ENCODE peak calls at places on chromosomes 11 and 22, in six cellular contexts. H is cardiac fibroblast, N is cardiac muscle cell, S is neural progenitor cell, J is RWPE1, F is SK-N-SH. R is an unnamed sample.

GRCh38 chr11:71304491-71304890 is 52.1 kb upstream of the SHANK2 start:
- DNase-seq in H (no peak), N (no peak), S (no peak), J (no peak), F (no peak), R (no peak)

GRCh38 chr11:789951-790350 is at the start of gene CEND1:
- DNase-seq in H (peak), N (no peak), S (peak), J (no peak), F (peak), R (no peak)

GRCh38 chr11:111935331-111936044 is 1.7 kb upstream of the DIXDC1 start:
- DNase-seq in H (peak), N (no peak), S (no peak), J (no peak), F (no peak), R (no peak)

GRCh38 chr11:74004694-74005615 is 3.9 kb downstream of the UCP3 start:
- DNase-seq in H (no peak), N (no peak), S (no peak), J (no peak), F (no peak), R (no peak)

GRCh38 chr11:94623120-94623735 is 56.1 kb downstream of the PIWIL4 start:
- DNase-seq in H (peak), N (peak), S (peak), J (peak), F (peak), R (peak)

GRCh38 chr11:128549256-128549944 is 38.0 kb downstream of the ETS1 start:
- DNase-seq in H (peak), N (no peak), S (no peak), J (no peak), F (no peak), R (no peak)

GRCh38 chr22:41998361-41999261 is at the start of gene WBP2NL:
- DNase-seq in H (peak), N (no peak), S (no peak), J (peak), F (peak), R (peak)

GRCh38 chr11:12483604-12484003 is 106.2 kb downstream of the PARVA start:
- DNase-seq in H (no peak), N (no peak), S (no peak), J (no peak), F (no peak), R (no peak)

GRCh38 chr22:19610518-19611253 is 86.5 kb upstream of the CLDN5 start:
- DNase-seq in H (no peak), N (no peak), S (no peak), J (no peak), F (no peak), R (no peak)

GRCh38 chr11:123351375-123351774 is 78.7 kb upstream of the GRAMD1B start:
- DNase-seq in H (peak), N (no peak), S (peak), J (no peak), F (peak), R (no peak)

GRCh38 chr11:832529-833113 is at the start of gene CD151:
- DNase-seq in H (peak), N (peak), S (peak), J (no peak), F (peak), R (no peak)

GRCh38 chr22:37636186-37636948 is 3.1 kb upstream of the SH3BP1 start:
- DNase-seq in H (peak), N (no peak), S (no peak), J (no peak), F (no peak), R (peak)

GRCh38 chr11:36311926-36312592 is 16.0 kb downstream of the PRR5L start:
- DNase-seq in H (no peak), N (no peak), S (no peak), J (no peak), F (no peak), R (no peak)

GRCh38 chr22:19429950-19430889 is 1.3 kb downstream of the HIRA start:
- DNase-seq in H (peak), N (peak), S (peak), J (peak), F (peak), R (peak)

GRCh38 chr11:86442420-86442819 is 67.7 kb downstream of the CCDC81 start:
- DNase-seq in H (no peak), N (no peak), S (no peak), J (no peak), F (no peak), R (no peak)

GRCh38 chr11:2837096-2837601 is 48.4 kb downstream of the CDKN1C start:
- DNase-seq in H (peak), N (peak), S (peak), J (peak), F (peak), R (no peak)

GRCh38 chr22:27790396-27791216 is 10.9 kb downstream of the MN1 start:
- DNase-seq in H (no peak), N (peak), S (peak), J (no peak), F (no peak), R (no peak)

GRCh38 chr22:27794244-27794643 is 7.3 kb downstream of the MN1 start:
- DNase-seq in H (no peak), N (peak), S (peak), J (no peak), F (no peak), R (no peak)

GRCh38 chr22:27795053-27795452 is 6.5 kb downstream of the MN1 start:
- DNase-seq in H (no peak), N (peak), S (peak), J (no peak), F (no peak), R (no peak)

GRCh38 chr22:27791494-27792241 is 9.9 kb downstream of the MN1 start:
- DNase-seq in H (no peak), N (no peak), S (no peak), J (no peak), F (no peak), R (no peak)

GRCh38 chr22:27792452-27793165 is 8.9 kb downstream of the MN1 start:
- DNase-seq in H (no peak), N (no peak), S (no peak), J (no peak), F (no peak), R (no peak)
- TF ChIP-seq CTCF in H (no peak), N (no peak), S (no peak), J (no peak), F (no peak), R (no peak)

DNA sequence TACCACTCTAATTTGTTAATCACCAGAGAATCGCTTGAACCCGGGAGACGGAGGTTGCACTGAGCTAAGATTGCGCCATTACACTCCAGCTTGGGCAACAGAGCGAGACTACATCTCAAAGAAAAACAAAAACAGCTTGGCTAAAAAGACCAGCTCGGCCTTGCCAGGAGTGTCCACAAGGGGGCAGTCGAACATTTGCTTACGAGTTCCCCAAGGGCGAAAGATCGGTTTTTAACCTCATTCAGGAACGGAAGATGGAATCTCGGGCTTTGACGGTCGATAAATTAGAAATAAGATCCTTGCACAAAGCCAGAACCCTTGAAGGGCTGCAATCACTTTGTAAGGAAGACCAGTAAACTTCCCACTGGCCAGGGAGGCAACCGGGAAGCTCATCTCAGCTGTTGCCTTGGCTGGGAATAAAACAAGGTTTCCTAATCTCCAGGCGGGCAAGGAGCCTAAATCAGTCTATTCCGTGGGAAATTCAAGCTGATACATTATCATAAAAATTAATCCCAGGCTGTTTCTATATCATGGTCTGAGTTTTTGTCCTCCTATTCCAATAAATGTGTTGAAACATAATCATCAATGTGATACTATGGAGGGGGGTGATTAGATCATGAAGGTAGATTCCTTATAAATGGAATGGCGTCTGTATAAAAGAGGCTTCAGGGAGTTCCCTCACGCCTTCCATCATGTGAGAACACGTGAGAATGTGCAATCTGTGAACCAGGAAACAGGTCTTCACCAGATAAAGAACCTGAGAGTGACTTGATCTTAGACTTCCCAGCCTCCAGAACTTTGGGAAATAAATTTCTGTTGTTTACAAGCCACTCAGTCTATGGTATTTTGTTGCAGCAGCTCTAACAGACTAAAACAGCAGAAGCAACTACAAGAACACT is 14.9 kb upstream of the SLC29A2 start:
- DNase-seq in H (peak), N (peak), S (peak), J (peak), F (peak), R (peak)
- TF ChIP-seq CTCF in H (peak), N (peak), S (peak), J (peak), F (peak), R (peak)

GRCh38 chr22:39556970-39557811 is 13.4 kb upstream of the CACNA1I start:
- DNase-seq in H (peak), N (peak), S (peak), J (no peak), F (peak), R (no peak)
- TF ChIP-seq CTCF in H (no peak), N (peak), S (no peak), J (no peak), F (peak), R (no peak)

GRCh38 chr11:6603287-6604080 is at the start of the genes ILK and RRP8:
- DNase-seq in H (peak), N (peak), S (peak), J (peak), F (peak), R (peak)

GRCh38 chr11:6606471-6607189 is 3.1 kb downstream of the ILK start:
- DNase-seq in H (peak), N (peak), S (peak), J (peak), F (peak), R (peak)

GRCh38 chr11:6602096-6602940 is 1.1 kb downstream of the RRP8 start:
- DNase-seq in H (no peak), N (no peak), S (peak), J (no peak), F (peak), R (no peak)

GRCh38 chr11:6607190-6607635 is 3.6 kb downstream of the ILK start:
- DNase-seq in H (no peak), N (no peak), S (no peak), J (no peak), F (no peak), R (peak)

GRCh38 chr11:6604081-6604626 is 580 bp downstream of the ILK start:
- DNase-seq in H (peak), N (peak), S (peak), J (peak), F (peak), R (peak)
- TF ChIP-seq CTCF in H (peak), N (peak), S (no peak), J (no peak), F (peak), R (peak)

DNA sequence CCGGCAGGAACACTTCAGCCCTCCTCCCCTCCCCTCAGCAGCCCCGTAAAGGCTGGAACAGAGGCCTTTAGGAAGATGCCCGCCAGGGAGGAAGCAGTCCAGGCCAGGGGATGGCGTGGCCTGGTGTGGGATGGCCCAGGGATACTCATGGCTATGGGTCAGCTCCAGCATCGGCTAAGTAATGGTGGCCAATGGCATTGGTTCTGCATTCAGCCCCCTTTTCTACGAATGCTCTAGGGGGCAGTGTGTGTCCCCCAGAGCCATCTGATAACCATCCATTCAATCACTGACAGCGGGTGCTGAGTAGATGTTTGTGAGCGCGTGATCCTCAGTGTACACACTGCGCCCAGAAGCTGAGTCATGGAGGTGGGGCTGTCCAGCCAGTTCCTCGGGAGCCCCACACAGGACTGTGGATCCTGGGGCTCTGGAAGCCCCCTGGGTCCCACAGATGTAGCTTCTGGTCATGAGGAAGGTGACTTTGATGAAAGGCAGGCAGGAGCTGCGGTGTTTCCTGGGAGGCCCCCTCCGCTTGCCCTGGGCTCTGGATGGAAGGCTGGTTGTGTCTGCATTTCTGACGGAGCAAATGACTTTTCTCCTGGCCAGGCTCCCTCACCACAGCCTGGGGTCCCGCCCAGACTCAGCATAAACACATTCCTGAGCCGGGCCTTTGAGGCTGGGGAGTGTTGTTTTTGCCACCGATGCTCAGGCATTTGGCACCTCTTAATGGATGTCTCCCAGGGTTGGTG is 46.5 kb downstream of the FBLN1 start:
- DNase-seq in H (peak), N (peak), S (peak), J (peak), F (no peak), R (peak)
- TF ChIP-seq CTCF in H (peak), N (peak), S (peak), J (no peak), F (peak), R (peak)

DNA sequence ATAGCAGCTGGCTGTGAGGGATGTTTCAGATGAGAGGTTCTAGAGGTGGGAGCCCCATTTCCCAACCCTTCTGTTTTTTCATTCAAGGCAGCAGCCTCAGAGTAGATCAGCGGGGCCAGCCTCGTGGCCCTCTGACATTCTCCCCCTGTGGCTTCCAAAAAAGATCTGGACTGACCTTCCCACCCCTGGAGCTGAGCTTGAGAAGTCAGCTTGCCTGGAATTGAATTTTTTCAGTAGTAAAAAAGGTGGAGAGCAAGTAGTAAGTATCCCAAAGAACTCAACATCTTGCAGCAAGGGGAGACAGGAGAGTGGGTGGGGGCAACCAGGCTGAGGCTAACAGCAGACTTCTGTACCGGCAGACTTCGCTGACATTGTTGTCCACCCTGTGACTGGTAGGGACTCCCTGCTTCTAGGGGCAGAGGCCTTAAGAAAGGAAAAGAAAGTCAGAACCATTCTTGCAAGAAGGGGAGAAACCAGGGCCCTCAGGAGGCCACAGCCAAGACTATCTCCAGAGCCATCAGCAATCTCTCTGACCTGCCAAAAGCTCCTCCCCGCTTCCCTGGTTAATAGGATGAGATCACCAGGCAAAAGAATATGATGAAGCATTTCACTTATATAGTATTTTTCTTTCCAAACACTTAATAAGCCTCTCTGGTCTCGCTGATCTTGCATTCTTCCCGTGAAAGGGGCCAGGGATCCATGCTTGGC is 2.0 kb upstream of the GRIK4 start:
- DNase-seq in H (no peak), N (no peak), S (no peak), J (no peak), F (no peak), R (no peak)
- TF ChIP-seq CTCF in H (no peak), N (no peak), S (no peak), J (no peak), F (no peak), R (no peak)

GRCh38 chr11:43119275-43119970 is 192.4 kb upstream of the API5 start:
- DNase-seq in H (no peak), N (no peak), S (no peak), J (no peak), F (no peak), R (no peak)
- TF ChIP-seq CTCF in H (no peak), N (no peak), S (peak), J (no peak), F (no peak), R (no peak)

GRCh38 chr11:47247502-47247901 is 1.1 kb downstream of the ACP2 start:
- DNase-seq in H (no peak), N (no peak), S (no peak), J (no peak), F (peak), R (no peak)

GRCh38 chr11:47248304-47248663 is 330 bp downstream of the ACP2 start:
- DNase-seq in H (no peak), N (no peak), S (no peak), J (no peak), F (no peak), R (no peak)

GRCh38 chr11:47251751-47252150 is 3.1 kb upstream of the ACP2 start:
- DNase-seq in H (no peak), N (no peak), S (no peak), J (no peak), F (no peak), R (no peak)

GRCh38 chr11:47249378-47249715 is 733 bp upstream of the ACP2 start:
- DNase-seq in H (no peak), N (no peak), S (no peak), J (no peak), F (no peak), R (no peak)

GRCh38 chr11:47248664-47249377 is at the start of gene ACP2:
- DNase-seq in H (peak), N (peak), S (peak), J (peak), F (peak), R (no peak)
- TF ChIP-seq CTCF in H (peak), N (peak), S (peak), J (peak), F (peak), R (peak)

GRCh38 chr22:50456466-50457234 is 18.2 kb downstream of the SBF1 start:
- DNase-seq in H (no peak), N (no peak), S (peak), J (no peak), F (peak), R (no peak)
- TF ChIP-seq CTCF in H (peak), N (peak), S (peak), J (peak), F (peak), R (peak)

GRCh38 chr11:69889400-69890372 is 70.5 kb upstream of the FGF3 start:
- DNase-seq in H (no peak), N (no peak), S (peak), J (no peak), F (no peak), R (no peak)
- TF ChIP-seq CTCF in H (no peak), N (no peak), S (no peak), J (no peak), F (no peak), R (no peak)

R was measured in astrocyte of the cerebellum.